ENCODE peak calls at places on chromosomes 16 and 17, in six cellular contexts. One of them, this sample, is unnamed.

GRCh38 chr16:8764486-8765250 is 32.8 kb downstream of the TMEM186 start:
- DNase-seq in ascending aorta: no peak
- DNase-seq in body of pancreas: no peak
- DNase-seq in testis: no peak
- DNase-seq in fibroblast of lung: no peak
- DNase-seq in AG04450: no peak
- DNase-seq in this sample: no peak

GRCh38 chr17:64784353-64784798 is 122.3 kb upstream of the SMURF2 start:
- DNase-seq in body of pancreas: no peak
- DNase-seq in fibroblast of lung: no peak
- DNase-seq in AG04450: no peak
- DNase-seq in testis: no peak
- DNase-seq in ascending aorta: peak
- DNase-seq in this sample: no peak

GRCh38 chr16:27769561-27770222 is 219.7 kb downstream of the KATNIP start:
- DNase-seq in body of pancreas: no peak
- DNase-seq in ascending aorta: no peak
- DNase-seq in AG04450: peak
- DNase-seq in fibroblast of lung: no peak
- DNase-seq in testis: no peak
- DNase-seq in this sample: peak

GRCh38 chr17:56710986-56711385 is 117.5 kb downstream of the NOG start:
- DNase-seq in AG04450: no peak
- DNase-seq in ascending aorta: no peak
- DNase-seq in body of pancreas: no peak
- DNase-seq in testis: no peak
- DNase-seq in fibroblast of lung: no peak
- DNase-seq in this sample: no peak

GRCh38 chr17:39939588-39940419 is 12.3 kb downstream of the LRRC3C start:
- DNase-seq in AG04450: peak
- DNase-seq in ascending aorta: no peak
- DNase-seq in fibroblast of lung: peak
- DNase-seq in testis: peak
- DNase-seq in body of pancreas: peak
- DNase-seq in this sample: no peak

GRCh38 chr17:58413684-58414083 is 3.6 kb downstream of the RNF43 start:
- DNase-seq in fibroblast of lung: no peak
- DNase-seq in body of pancreas: no peak
- DNase-seq in ascending aorta: no peak
- DNase-seq in AG04450: no peak
- DNase-seq in testis: no peak
- DNase-seq in this sample: no peak

GRCh38 chr16:57794849-57795430 is 7.4 kb downstream of the KIFC3 start:
- DNase-seq in ascending aorta: no peak
- DNase-seq in fibroblast of lung: no peak
- DNase-seq in testis: no peak
- DNase-seq in AG04450: no peak
- DNase-seq in body of pancreas: no peak
- DNase-seq in this sample: no peak

GRCh38 chr16:25897677-25898076 is 205.9 kb downstream of the HS3ST4 start:
- DNase-seq in AG04450: no peak
- DNase-seq in fibroblast of lung: no peak
- DNase-seq in body of pancreas: no peak
- DNase-seq in testis: no peak
- DNase-seq in ascending aorta: no peak
- DNase-seq in this sample: no peak

GRCh38 chr17:30586818-30587595 is 109.8 kb downstream of the GOSR1 start:
- DNase-seq in body of pancreas: no peak
- DNase-seq in ascending aorta: no peak
- DNase-seq in fibroblast of lung: peak
- DNase-seq in testis: no peak
- DNase-seq in AG04450: no peak
- DNase-seq in this sample: peak

GRCh38 chr16:85462405-85463227 is 150.5 kb upstream of the GSE1 start:
- DNase-seq in testis: peak
- DNase-seq in fibroblast of lung: no peak
- DNase-seq in AG04450: no peak
- DNase-seq in body of pancreas: peak
- DNase-seq in ascending aorta: no peak
- DNase-seq in this sample: no peak

GRCh38 chr17:7001562-7001961 is 5.7 kb downstream of the ALOX12 start:
- DNase-seq in fibroblast of lung: no peak
- DNase-seq in testis: no peak
- DNase-seq in AG04450: no peak
- DNase-seq in ascending aorta: no peak
- DNase-seq in body of pancreas: no peak
- DNase-seq in this sample: no peak
- TF ChIP-seq CTCF in fibroblast of lung: peak
- TF ChIP-seq CTCF in testis: peak
- TF ChIP-seq CTCF in AG04450: peak
- TF ChIP-seq CTCF in ascending aorta: peak
- TF ChIP-seq CTCF in body of pancreas: peak
- TF ChIP-seq CTCF in this sample: peak

GRCh38 chr17:5809056-5809455 is 224.7 kb upstream of the NLRP1 start:
- DNase-seq in AG04450: no peak
- DNase-seq in ascending aorta: no peak
- DNase-seq in fibroblast of lung: no peak
- DNase-seq in body of pancreas: no peak
- DNase-seq in testis: no peak
- DNase-seq in this sample: no peak
- H3K27ac ChIP-seq in AG04450: no peak
- H3K27ac ChIP-seq in ascending aorta: no peak
- H3K27ac ChIP-seq in fibroblast of lung: no peak
- H3K27ac ChIP-seq in body of pancreas: no peak
- H3K27ac ChIP-seq in testis: no peak
- H3K27ac ChIP-seq in this sample: no peak

DNA sequence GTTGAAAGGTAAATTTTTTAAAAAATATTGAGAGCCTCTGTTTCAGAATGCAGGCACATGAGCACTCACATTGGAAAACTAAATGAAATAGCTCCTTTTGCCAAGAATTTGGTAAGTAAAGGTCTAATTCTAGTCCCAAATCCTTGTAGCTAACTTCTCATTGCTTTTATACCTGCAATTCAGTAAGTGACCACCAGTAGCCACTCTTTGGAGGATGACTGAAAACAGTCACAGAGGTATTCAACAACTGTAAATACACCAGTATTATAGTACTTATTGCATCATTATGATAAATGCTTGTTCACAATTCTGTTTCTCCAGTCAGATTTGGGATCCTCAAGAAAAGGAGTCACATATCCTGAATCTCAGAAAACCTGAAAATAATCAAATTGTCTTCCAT is 562.4 kb upstream of the CDH11 start:
- DNase-seq in fibroblast of lung: no peak
- DNase-seq in testis: no peak
- DNase-seq in ascending aorta: no peak
- DNase-seq in AG04450: no peak
- DNase-seq in body of pancreas: no peak
- DNase-seq in this sample: no peak
- TF ChIP-seq CTCF in fibroblast of lung: no peak
- TF ChIP-seq CTCF in testis: peak
- TF ChIP-seq CTCF in ascending aorta: no peak
- TF ChIP-seq CTCF in AG04450: peak
- TF ChIP-seq CTCF in body of pancreas: no peak
- TF ChIP-seq CTCF in this sample: no peak

DNA sequence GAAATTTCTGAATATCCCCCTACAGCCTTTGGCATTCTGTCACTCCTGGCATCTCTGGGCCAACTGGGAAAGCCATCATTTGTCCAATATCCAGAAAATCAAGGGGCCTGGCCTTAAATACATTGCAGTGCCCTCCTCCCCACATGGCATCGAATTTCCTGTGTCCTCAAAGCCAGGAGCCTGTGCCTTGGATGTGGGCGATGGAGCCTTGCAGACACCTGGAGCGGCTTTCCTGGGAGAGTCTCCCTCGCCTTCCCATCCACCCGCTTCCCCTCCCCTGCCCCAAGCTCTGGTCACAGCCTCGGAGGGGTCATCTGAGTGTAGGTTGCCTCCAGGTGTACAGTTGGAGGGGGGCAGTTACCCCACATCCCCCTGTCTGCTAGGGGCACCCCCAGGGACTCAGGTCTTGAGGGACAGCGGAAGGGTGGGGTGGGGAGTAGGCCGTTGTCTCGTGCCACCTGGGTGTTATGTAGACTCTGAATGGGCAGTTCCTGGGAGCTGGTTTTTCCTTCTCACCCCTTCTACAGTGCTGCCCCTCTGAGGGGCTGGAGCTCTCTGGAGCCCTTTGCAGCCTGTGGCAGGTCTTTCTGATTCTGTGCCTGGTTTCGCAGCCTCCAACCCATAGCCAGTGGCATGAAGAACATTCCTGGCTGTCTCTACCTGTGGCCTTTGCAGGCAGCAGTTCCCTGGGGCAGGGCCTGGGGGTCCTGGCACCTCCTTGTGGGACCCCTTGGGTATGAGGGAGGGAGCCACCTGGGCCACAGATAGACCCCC is 239.8 kb downstream of the SEC14L1 start:
- DNase-seq in body of pancreas: no peak
- DNase-seq in testis: no peak
- DNase-seq in ascending aorta: no peak
- DNase-seq in fibroblast of lung: no peak
- DNase-seq in AG04450: no peak
- DNase-seq in this sample: no peak
- H3K27ac ChIP-seq in body of pancreas: peak
- H3K27ac ChIP-seq in testis: peak
- H3K27ac ChIP-seq in ascending aorta: no peak
- H3K27ac ChIP-seq in fibroblast of lung: no peak
- H3K27ac ChIP-seq in AG04450: no peak
- H3K27ac ChIP-seq in this sample: peak

GRCh38 chr16:88634141-88634993 is 4.0 kb upstream of the IL17C start:
- DNase-seq in body of pancreas: no peak
- DNase-seq in fibroblast of lung: peak
- DNase-seq in AG04450: no peak
- DNase-seq in ascending aorta: no peak
- DNase-seq in testis: peak
- DNase-seq in this sample: peak
- TF ChIP-seq CTCF in body of pancreas: no peak
- TF ChIP-seq CTCF in fibroblast of lung: no peak
- TF ChIP-seq CTCF in AG04450: no peak
- TF ChIP-seq CTCF in ascending aorta: no peak
- TF ChIP-seq CTCF in testis: no peak
- TF ChIP-seq CTCF in this sample: no peak